ENCODE peak calls at places on chromosomes 5 and 9, in six cellular contexts. D is hepatocyte; H is adrenal gland; C is body of pancreas; R is SJSA1; N is naive thymus-derived CD4-positive, alpha-beta T cell. I is an unnamed sample. For H3K4me1 and H3K36me3, the result is how much of the 10 kb centered on the place peaks cover.

GRCh38 chr9:133514475-133515239 is 10.1 kb downstream of the MYMK start:
- DNase-seq in D (no peak), H (peak), C (peak), R (no peak), N (no peak), I (peak)

GRCh38 chr5:150158170-150158949 is 2.7 kb upstream of the PDGFRB start:
- DNase-seq in D (no peak), H (no peak), C (no peak), R (peak), N (no peak), I (no peak)

GRCh38 chr5:140801494-140801841 is 611 bp downstream of the PCDHA3 start:
- DNase-seq in D (no peak), H (no peak), C (peak), R (no peak), N (no peak), I (no peak)

GRCh38 chr5:150653145-150653761 is 7.8 kb upstream of the MYOZ3 start:
- DNase-seq in D (no peak), H (no peak), C (no peak), R (no peak), N (no peak), I (peak)

GRCh38 chr5:178312900-178313299 is 80.3 kb upstream of the PHYKPL start:
- DNase-seq in D (no peak), H (peak), C (peak), R (no peak), N (no peak), I (no peak)

GRCh38 chr5:9332026-9332425 is 213.8 kb downstream of the SEMA5A start:
- DNase-seq in D (no peak), H (no peak), C (no peak), R (no peak), N (no peak), I (no peak)

GRCh38 chr9:21919377-21920362 is 74.5 kb downstream of the CDKN2A start:
- DNase-seq in D (no peak), H (no peak), C (peak), R (no peak), N (no peak), I (no peak)

GRCh38 chr5:457195-457961 is 14.4 kb downstream of the EXOC3 start:
- DNase-seq in D (no peak), H (peak), C (no peak), R (peak), N (no peak), I (no peak)

GRCh38 chr9:108162664-108163063 is 673.1 kb upstream of the KLF4 start:
- DNase-seq in D (no peak), H (peak), C (no peak), R (peak), N (no peak), I (peak)

GRCh38 chr5:109878887-109879286 is 189.2 kb downstream of the MAN2A1 start:
- DNase-seq in D (no peak), H (no peak), C (no peak), R (no peak), N (no peak), I (no peak)

GRCh38 chr9:136342191-136343120 is 15.1 kb downstream of the GPSM1 start:
- DNase-seq in D (peak), H (peak), C (peak), R (no peak), N (peak), I (peak)

GRCh38 chr5:145708169-145708568 is 127.0 kb downstream of the PRELID2 start:
- DNase-seq in D (no peak), H (no peak), C (no peak), R (no peak), N (no peak), I (no peak)

GRCh38 chr5:7802855-7803254 is 48.1 kb downstream of the CFAP90 start:
- DNase-seq in D (no peak), H (no peak), C (no peak), R (no peak), N (no peak), I (no peak)

GRCh38 chr5:10611290-10611689 is 47.4 kb downstream of the ANKRD33B start:
- DNase-seq in D (no peak), H (no peak), C (no peak), R (no peak), N (no peak), I (no peak)

GRCh38 chr5:172541764-172542120 is 87.4 kb upstream of the SH3PXD2B start:
- DNase-seq in D (no peak), H (no peak), C (no peak), R (peak), N (no peak), I (no peak)

GRCh38 chr5:151719228-151719861 is 32.6 kb upstream of the SPARC start:
- DNase-seq in D (no peak), H (peak), C (no peak), R (peak), N (no peak), I (no peak)

GRCh38 chr9:27572036-27572435 is 1.2 kb downstream of the C9orf72 start:
- DNase-seq in D (no peak), H (no peak), C (peak), R (no peak), N (no peak), I (no peak)

GRCh38 chr5:127290019-127290945 is at the start of gene MEGF10:
- DNase-seq in D (peak), H (peak), C (peak), R (peak), N (no peak), I (peak)

GRCh38 chr5:175695161-175696126 is 37.6 kb downstream of the HRH2 start:
- DNase-seq in D (no peak), H (no peak), C (no peak), R (no peak), N (no peak), I (no peak)

GRCh38 chr9:131627846-131628820 is 82.8 kb downstream of the PRRT1B start:
- DNase-seq in D (no peak), H (peak), C (peak), R (peak), N (peak), I (no peak)

GRCh38 chr5:39080597-39081204 is 6.5 kb upstream of the RICTOR start:
- DNase-seq in D (peak), H (peak), C (peak), R (no peak), N (no peak), I (peak)

GRCh38 chr9:124471761-124472160 is 21.5 kb downstream of the ADGRD2 start:
- DNase-seq in D (no peak), H (no peak), C (no peak), R (no peak), N (no peak), I (no peak)

GRCh38 chr9:87557996-87558395 is 60.3 kb downstream of the DAPK1 start:
- DNase-seq in D (no peak), H (peak), C (peak), R (peak), N (no peak), I (peak)

GRCh38 chr5:28009526-28010025 is 971.2 kb upstream of the CDH9 start:
- DNase-seq in D (no peak), H (no peak), C (no peak), R (no peak), N (no peak), I (no peak)

GRCh38 chr5:75113354-75113753 is 61.0 kb upstream of the GCNT4 start:
- DNase-seq in D (no peak), H (no peak), C (no peak), R (no peak), N (no peak), I (no peak)

GRCh38 chr9:126980231-126980630 is 65.6 kb downstream of the RALGPS1 start:
- DNase-seq in D (no peak), H (no peak), C (no peak), R (no peak), N (no peak), I (no peak)

GRCh38 chr9:126983767-126984166 is 69.2 kb downstream of the RALGPS1 start:
- DNase-seq in D (no peak), H (no peak), C (no peak), R (no peak), N (no peak), I (no peak)

GRCh38 chr9:126981218-126981617 is 66.6 kb downstream of the RALGPS1 start:
- DNase-seq in D (no peak), H (no peak), C (no peak), R (no peak), N (no peak), I (no peak)

GRCh38 chr9:126984969-126985368 is 70.4 kb downstream of the RALGPS1 start:
- DNase-seq in D (no peak), H (peak), C (peak), R (no peak), N (no peak), I (no peak)

DNA sequence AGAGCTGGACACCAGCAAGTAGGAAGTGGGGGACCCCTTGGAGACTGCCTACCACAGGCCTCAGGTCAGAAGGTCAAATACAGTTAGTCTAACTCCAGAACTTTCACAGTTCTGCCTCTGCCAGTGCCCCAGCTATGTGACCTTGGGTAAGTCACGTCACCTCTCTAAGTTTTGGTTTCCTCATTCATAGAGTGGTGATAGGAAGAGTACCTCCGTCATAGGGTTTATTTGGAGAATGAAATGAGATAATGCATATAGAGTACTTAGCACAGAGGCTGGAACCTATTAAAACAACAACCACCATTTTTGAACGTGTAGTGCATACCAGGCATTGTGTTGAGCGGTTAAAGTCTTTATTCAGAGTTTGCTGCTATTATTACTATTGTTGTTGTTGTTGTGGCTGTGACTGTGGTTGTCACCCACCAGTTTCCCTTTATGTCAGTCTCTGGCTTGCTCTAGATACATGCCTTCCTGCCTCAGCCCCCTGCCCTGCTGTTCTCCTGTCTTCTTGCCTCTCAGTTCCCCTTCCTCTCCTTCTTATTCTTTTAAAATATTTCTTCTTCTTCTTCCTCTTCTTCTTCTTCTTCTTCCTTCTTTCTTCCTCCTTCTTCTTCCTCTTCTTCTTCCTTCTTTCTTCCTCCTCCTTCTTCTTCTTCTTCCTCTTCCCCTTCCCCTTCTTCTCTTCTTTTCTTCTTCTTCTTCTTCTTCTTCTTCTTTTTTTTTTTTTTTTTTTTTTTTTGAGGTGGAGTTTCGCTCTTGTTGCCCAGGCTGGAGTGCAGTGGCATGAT is 67.8 kb downstream of the RALGPS1 start:
- DNase-seq in D (no peak), H (no peak), C (no peak), R (no peak), N (no peak), I (no peak)
- H3K4me1 ChIP-seq in D (under half), H (under half), C (under half), R (under half), N (half or more), I (under half)

DNA sequence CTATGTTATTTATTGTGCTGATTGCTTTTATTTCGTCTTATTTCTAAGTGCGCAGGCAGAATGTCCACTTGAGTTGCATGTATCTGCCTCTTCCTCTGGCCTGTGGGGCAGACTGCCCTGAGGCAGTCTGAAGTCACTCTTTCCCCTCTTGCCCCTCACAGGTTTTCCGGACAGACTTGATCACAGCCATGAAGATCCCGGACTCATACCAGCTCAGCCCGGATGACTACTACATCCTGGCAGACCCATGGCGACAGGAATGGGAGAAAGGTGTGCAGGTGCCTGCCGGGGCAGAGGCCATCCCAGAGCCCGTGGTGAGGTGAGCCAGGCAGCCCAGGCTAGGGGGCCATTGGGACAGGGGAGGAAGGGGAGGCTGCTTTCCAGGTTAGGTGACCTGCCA is 26.4 kb downstream of the JADE2 start:
- DNase-seq in D (no peak), H (no peak), C (no peak), R (no peak), N (no peak), I (no peak)
- H3K27ac ChIP-seq in D (peak), H (peak), C (no peak), R (peak), N (peak), I (no peak)

GRCh38 chr5:157372472-157372822 is 87.6 kb upstream of the NIPAL4 start:
- DNase-seq in D (no peak), H (no peak), C (no peak), R (no peak), N (no peak), I (no peak)

GRCh38 chr5:157370967-157371366 is 89.0 kb upstream of the NIPAL4 start:
- DNase-seq in D (no peak), H (no peak), C (no peak), R (no peak), N (no peak), I (peak)

GRCh38 chr5:157366741-157367684 is 93.0 kb upstream of the NIPAL4 start:
- DNase-seq in D (peak), H (no peak), C (no peak), R (peak), N (no peak), I (peak)

GRCh38 chr5:157369507-157369906 is 90.5 kb upstream of the NIPAL4 start:
- DNase-seq in D (no peak), H (no peak), C (no peak), R (no peak), N (no peak), I (no peak)

GRCh38 chr5:157371655-157372471 is 88.2 kb upstream of the NIPAL4 start:
- DNase-seq in D (no peak), H (no peak), C (no peak), R (no peak), N (no peak), I (no peak)
- H3K36me3 ChIP-seq in D (under half), H (under half), C (under half), R (under half), N (under half), I (under half)

GRCh38 chr9:26243722-26244121 is 565.5 kb upstream of the TUSC1 start:
- DNase-seq in D (no peak), H (no peak), C (no peak), R (no peak), N (no peak), I (no peak)
- H3K4me1 ChIP-seq in D (under half), H (under half), C (under half), R (under half), N (under half), I (under half)

I was measured in cardiac muscle cell.